ENCODE peak calls at places on chromosome 13, in ten cellular contexts. U, B, D, C, O, Y, J, P, M and G are unnamed samples.

GRCh38 chr13:36673838-36674326 is at the start of gene SERTM1:
- DNase-seq in U (no peak), B (no peak), D (peak), C (peak), O (no peak), Y (no peak), J (no peak), P (no peak), M (peak), G (no peak)

GRCh38 chr13:57030671-57031070 is 110.0 kb upstream of the PRR20A start:
- DNase-seq in U (no peak), B (no peak), D (no peak), C (no peak), O (no peak), Y (no peak), J (no peak), P (no peak), M (no peak), G (no peak)

GRCh38 chr13:46160065-46160464 is 21.9 kb downstream of the LCP1 start:
- DNase-seq in U (no peak), B (no peak), D (no peak), C (no peak), O (no peak), Y (no peak), J (no peak), P (no peak), M (no peak), G (no peak)

GRCh38 chr13:50136678-50137077 is 121.4 kb downstream of the KCNRG start:
- DNase-seq in U (no peak), B (no peak), D (no peak), C (no peak), O (no peak), Y (no peak), J (no peak), P (no peak), M (no peak), G (no peak)

GRCh38 chr13:38879278-38879677 is 111.4 kb downstream of the STOML3 start:
- DNase-seq in U (no peak), B (no peak), D (no peak), C (no peak), O (no peak), Y (no peak), J (no peak), P (no peak), M (no peak), G (no peak)

GRCh38 chr13:51524846-51525566 is 59.3 kb upstream of the WDFY2 start:
- DNase-seq in U (no peak), B (no peak), D (no peak), C (no peak), O (no peak), Y (no peak), J (no peak), P (no peak), M (peak), G (no peak)

GRCh38 chr13:44921931-44922758 is 67.1 kb downstream of the NUFIP1 start:
- DNase-seq in U (peak), B (no peak), D (no peak), C (no peak), O (peak), Y (no peak), J (peak), P (no peak), M (peak), G (no peak)

GRCh38 chr13:49347650-49348385 is 96.0 kb downstream of the CAB39L start:
- DNase-seq in U (no peak), B (no peak), D (no peak), C (no peak), O (no peak), Y (no peak), J (no peak), P (no peak), M (no peak), G (no peak)

GRCh38 chr13:76286178-76286577 is 600.0 kb downstream of the KCTD12 start:
- DNase-seq in U (no peak), B (no peak), D (no peak), C (no peak), O (no peak), Y (no peak), J (no peak), P (no peak), M (peak), G (no peak)

GRCh38 chr13:40158218-40158617 is 502.8 kb downstream of the COG6 start:
- DNase-seq in U (no peak), B (no peak), D (no peak), C (no peak), O (no peak), Y (no peak), J (no peak), P (no peak), M (peak), G (no peak)

GRCh38 chr13:77733674-77734073 is 36.2 kb downstream of the SLAIN1 start:
- DNase-seq in U (no peak), B (no peak), D (no peak), C (no peak), O (no peak), Y (no peak), J (no peak), P (no peak), M (no peak), G (no peak)

GRCh38 chr13:51600703-51601102 is 16.4 kb downstream of the WDFY2 start:
- DNase-seq in U (no peak), B (no peak), D (no peak), C (no peak), O (no peak), Y (no peak), J (no peak), P (no peak), M (no peak), G (no peak)

GRCh38 chr13:51760592-51760991 is 43.4 kb downstream of the DHRS12 start:
- DNase-seq in U (no peak), B (no peak), D (no peak), C (no peak), O (no peak), Y (peak), J (peak), P (no peak), M (no peak), G (no peak)